ENCODE peak calls at places on chromosome 20, in seven cellular contexts. G is IMR-90, A is trophoblast cell, Y is neuronal stem cell, X is mesendoderm, J is H9, Z is mesenchymal stem cell. U is an unnamed sample.
A peak's percentile ranks its signal among the peaks of the same experiment; 100 is the strongest.

GRCh38 chr20:40686434-40686882 is 2.6 kb downstream of the MAFB start:
- DNase-seq in Y (no peak), A (no peak), X (no peak), G (no peak), Z (no peak), J (no peak), U (peak; percentile 54)

GRCh38 chr20:63265891-63266515 is 6.6 kb upstream of the ARFGAP1 start:
- DNase-seq in Z (no peak), J (no peak), X (no peak), Y (no peak), G (peak; percentile 43), A (peak; percentile 84), U (no peak)

GRCh38 chr20:2365666-2366065 is 15.0 kb upstream of the TGM6 start:
- DNase-seq in A (no peak), Z (no peak), X (no peak), G (no peak), Y (no peak), J (no peak), U (no peak)

GRCh38 chr20:38926934-38927616 is 858 bp downstream of the FAM83D start:
- DNase-seq in Z (peak; percentile 44), Y (no peak), J (no peak), A (no peak), X (peak; percentile 11), G (peak; percentile 36), U (peak; percentile 51)

GRCh38 chr20:50815162-50815989 is 20.5 kb downstream of the BCAS4 start:
- DNase-seq in G (peak; percentile 92), J (no peak), A (no peak), X (no peak), Z (peak; percentile 77), Y (no peak), U (no peak)

GRCh38 chr20:33351696-33352095 is 49.6 kb downstream of the CDK5RAP1 start:
- DNase-seq in A (peak; percentile 73), X (peak; percentile 52), G (no peak), Z (no peak), Y (no peak), J (no peak), U (no peak)

GRCh38 chr20:37777556-37777955 is 83.7 kb downstream of the CTNNBL1 start:
- DNase-seq in Z (no peak), G (peak; percentile 38), A (no peak), Y (no peak), X (no peak), J (no peak), U (no peak)

GRCh38 chr20:39036011-39036410 is 73.9 kb downstream of the DHX35 start:
- DNase-seq in Z (no peak), G (peak; percentile 77), X (no peak), Y (no peak), J (no peak), A (no peak), U (no peak)

GRCh38 chr20:31822421-31823330 is 3.5 kb downstream of the MYLK2 start:
- DNase-seq in J (peak; percentile 85), Z (peak; percentile 74), A (peak; percentile 71), X (peak; percentile 76), Y (peak; percentile 84), G (peak; percentile 46), U (peak; percentile 97)

GRCh38 chr20:48339147-48339985 is 488.4 kb downstream of the PREX1 start:
- DNase-seq in G (peak; percentile 77), Y (no peak), A (no peak), Z (peak; percentile 22), X (no peak), J (no peak), U (no peak)

GRCh38 chr20:33852971-33853813 is 42.0 kb downstream of the CHMP4B start:
- DNase-seq in Y (no peak), G (no peak), A (no peak), Z (no peak), X (no peak), J (no peak), U (no peak)

GRCh38 chr20:35663813-35664543 is 722 bp downstream of the CPNE1 start:
- DNase-seq in X (peak; percentile 89), Z (peak; percentile 55), Y (peak; percentile 33), A (peak; percentile 55), G (peak; percentile 6), J (peak; percentile 52), U (no peak)

DNA sequence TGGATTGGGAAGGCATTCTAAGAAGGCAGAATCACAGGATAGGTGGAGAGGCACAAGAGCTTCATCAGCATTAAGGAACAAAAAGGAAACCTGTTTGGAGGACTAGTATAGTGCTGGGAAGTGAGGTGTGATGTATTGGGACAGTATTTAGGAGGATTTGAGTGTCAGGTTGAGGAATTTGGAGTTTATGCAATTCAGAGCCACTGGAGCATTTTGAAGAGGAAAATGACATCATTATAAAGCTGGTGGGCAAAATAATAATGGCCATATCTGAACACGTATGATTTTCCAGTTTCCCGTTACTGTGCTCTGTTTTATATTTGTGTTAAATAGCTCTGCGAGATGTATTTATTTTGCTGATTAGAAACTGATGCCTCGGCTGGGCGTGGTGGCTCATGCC is 14.2 kb downstream of the NDUFAF5 start:
- DNase-seq in Z (no peak), Y (no peak), X (no peak), G (no peak), J (no peak), A (no peak), U (no peak)
- H3K18ac ChIP-seq in Z (no peak overlapping the region), Y (no peak overlapping the region), X (no peak overlapping the region), G (no peak overlapping the region), J (no peak overlapping the region), A (no peak overlapping the region), U (no peak overlapping the region)

GRCh38 chr20:57404419-57405072 is 13.3 kb downstream of the RBM38 start:
- DNase-seq in X (no peak), G (no peak), Z (no peak), J (no peak), A (no peak), Y (no peak), U (no peak)

GRCh38 chr20:57405236-57406016 is 14.2 kb downstream of the RBM38 start:
- DNase-seq in A (no peak), Y (no peak), X (no peak), Z (no peak), J (no peak), G (no peak), U (no peak)

GRCh38 chr20:57401565-57401918 is 10.3 kb downstream of the RBM38 start:
- DNase-seq in A (no peak), G (no peak), J (no peak), Z (no peak), Y (no peak), X (no peak), U (no peak)

GRCh38 chr20:57402206-57403125 is 11.3 kb downstream of the RBM38 start:
- DNase-seq in J (no peak), Y (no peak), G (no peak), A (peak; percentile 42), Z (no peak), X (no peak), U (no peak)

DNA sequence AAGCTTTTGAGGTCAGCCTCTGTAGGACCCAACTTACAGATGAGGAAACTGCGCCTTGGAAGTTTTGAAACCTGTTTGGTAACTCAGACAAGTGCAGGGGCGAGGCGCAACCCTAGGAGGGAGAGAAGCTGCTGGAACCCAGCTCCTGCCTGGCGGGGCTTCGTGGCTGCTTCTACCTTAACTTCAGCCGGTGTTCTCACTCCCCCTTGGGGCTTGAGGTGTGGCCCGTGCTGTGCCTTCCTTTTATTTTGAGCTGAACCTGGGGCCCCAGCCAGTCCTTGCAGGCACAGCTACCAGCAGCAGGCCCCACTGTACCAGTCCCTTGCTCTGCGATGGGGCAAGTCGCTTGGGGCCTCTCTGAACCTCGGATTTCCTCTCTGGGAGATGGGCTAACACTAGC is 12.0 kb downstream of the RBM38 start:
- DNase-seq in X (no peak), A (peak; percentile 33), J (no peak), Z (no peak), G (no peak), Y (no peak), U (no peak)
- H3K18ac ChIP-seq in X (no peak overlapping the region), A (no peak overlapping the region), J (no peak overlapping the region), Z (no peak overlapping the region), G (no peak overlapping the region), Y (no peak overlapping the region), U (no peak overlapping the region)

GRCh38 chr20:5056801-5057599 is 55.7 kb upstream of the SLC23A2 start:
- DNase-seq in J (peak; percentile 61), X (peak; percentile 48), Z (peak; percentile 16), G (peak; percentile 46), A (peak; percentile 96), Y (no peak), U (peak; percentile 69)

GRCh38 chr20:5065489-5066383 is 54.0 kb downstream of the PCNA start:
- DNase-seq in A (peak; percentile 99), J (no peak), X (peak; percentile 32), Y (no peak), Z (peak; percentile 94), G (peak; percentile 97), U (no peak)

GRCh38 chr20:5058873-5059272 is 57.6 kb upstream of the SLC23A2 start:
- DNase-seq in X (no peak), J (no peak), A (no peak), Z (no peak), Y (no peak), G (no peak), U (no peak)

DNA sequence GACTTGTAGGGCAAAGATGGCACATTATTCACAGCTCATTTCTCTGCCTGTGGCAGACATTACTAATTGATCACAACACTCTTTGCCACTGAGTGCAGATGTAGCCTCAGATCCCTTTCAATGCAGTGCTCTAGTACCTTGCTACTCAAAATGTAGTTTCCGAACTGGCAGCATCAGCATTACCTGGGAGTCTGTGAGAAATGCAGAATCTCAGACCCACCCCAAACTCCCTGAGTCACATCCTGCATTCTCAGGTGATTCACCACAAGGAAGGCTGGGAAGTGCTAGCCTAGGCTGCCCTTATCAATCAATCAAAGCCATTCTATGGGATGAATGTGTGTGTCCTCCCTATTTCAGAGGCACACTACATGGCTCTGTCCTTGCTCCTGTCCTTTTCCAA is 58.5 kb downstream of the PCNA start:
- DNase-seq in Z (no peak), X (peak; percentile 96), Y (no peak), G (peak; percentile 48), J (peak; percentile 52), A (peak; percentile 81), U (no peak)
- H3K18ac ChIP-seq in Z (no peak overlapping the region), X (no peak overlapping the region), Y (no peak overlapping the region), G (no peak overlapping the region), J (no peak overlapping the region), A (no peak overlapping the region), U (no peak overlapping the region)

GRCh38 chr20:44941292-44941691 is 18.9 kb downstream of the TOMM34 start:
- DNase-seq in Y (no peak), J (no peak), A (no peak), Z (no peak), G (no peak), X (no peak), U (no peak)

GRCh38 chr20:44931911-44932310 is 22.1 kb downstream of the PABPC1L start:
- DNase-seq in Y (no peak), Z (no peak), X (no peak), A (no peak), J (no peak), G (no peak), U (no peak)

GRCh38 chr20:44938637-44939036 is 21.6 kb downstream of the TOMM34 start:
- DNase-seq in Z (no peak), G (no peak), X (no peak), J (no peak), Y (no peak), A (peak; percentile 7), U (no peak)

GRCh38 chr20:44932916-44933315 is 23.1 kb downstream of the PABPC1L start:
- DNase-seq in G (no peak), X (no peak), Z (no peak), Y (no peak), A (no peak), J (no peak), U (no peak)

DNA sequence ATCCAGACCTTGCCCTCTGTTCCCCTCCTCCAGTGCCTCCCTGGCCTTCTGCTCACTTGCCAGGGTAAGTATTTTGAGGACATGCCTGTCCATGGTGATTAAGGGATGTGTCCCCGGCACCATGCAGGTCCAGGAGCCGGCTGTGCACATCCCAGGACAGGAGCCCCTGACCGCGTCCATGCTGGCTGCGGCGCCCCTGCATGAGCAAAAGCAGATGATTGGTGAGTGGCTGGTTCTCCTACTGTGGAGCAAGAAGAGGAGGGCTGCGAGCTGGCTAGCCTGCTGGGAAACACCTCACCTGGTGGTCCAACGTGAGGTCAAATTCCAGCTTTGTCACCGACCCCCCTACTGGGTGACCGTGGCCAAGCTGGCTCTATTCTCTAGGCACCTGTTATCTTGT is 23.7 kb downstream of the TOMM34 start:
- DNase-seq in G (no peak), A (no peak), X (no peak), J (no peak), Y (no peak), Z (no peak), U (no peak)
- H3K18ac ChIP-seq in G (no peak overlapping the region), A (no peak overlapping the region), X (no peak overlapping the region), J (no peak overlapping the region), Y (no peak overlapping the region), Z (no peak overlapping the region), U (no peak overlapping the region)

U was measured in H1.